ENCODE peak calls at places on chromosomes 11 and 22, in seven cellular contexts. G is H1, B is HepG2, Z is SK-N-SH, X is GM12878, H is HCT116, N is K562. S is an unnamed sample.

GRCh38 chr11:130798801-130799200 is 117.5 kb downstream of the SNX19 start:
- DNase-seq in N (no peak), H (no peak), X (no peak), Z (no peak), G (no peak), B (no peak), S (no peak)

GRCh38 chr11:17382046-17382728 is 6.3 kb downstream of the KCNJ11 start:
- DNase-seq in G (no peak), X (no peak), H (no peak), N (no peak), Z (no peak), B (no peak), S (no peak)

GRCh38 chr22:46626911-46627805 is 7.0 kb downstream of the GRAMD4 start:
- DNase-seq in Z (no peak), H (no peak), B (no peak), G (peak; percentile 54), N (peak; percentile 47), X (no peak), S (peak; percentile 39)

GRCh38 chr11:422249-422656 is 7.5 kb upstream of the SIGIRR start:
- DNase-seq in N (no peak), X (no peak), G (no peak), B (no peak), Z (no peak), H (no peak), S (no peak)

GRCh38 chr22:33563568-33563967 is 356.7 kb downstream of the LARGE1 start:
- DNase-seq in B (no peak), X (no peak), N (no peak), Z (no peak), G (no peak), H (no peak), S (no peak)

GRCh38 chr22:50104149-50104548 is 14.3 kb downstream of the MOV10L1 start:
- DNase-seq in G (no peak), X (no peak), Z (no peak), H (no peak), B (no peak), N (no peak), S (no peak)

GRCh38 chr11:133966924-133967598 is 10.3 kb upstream of the IGSF9B start:
- DNase-seq in Z (peak; percentile 66), H (no peak), X (no peak), N (peak; percentile 50), G (no peak), B (no peak), S (no peak)

GRCh38 chr11:72589802-72590761 is 84.1 kb downstream of the PDE2A start:
- DNase-seq in N (peak; percentile 78), H (no peak), B (peak; percentile 48), X (no peak), Z (peak; percentile 60), G (no peak), S (peak; percentile 62)

GRCh38 chr11:128135451-128135850 is 451.9 kb downstream of the ETS1 start:
- DNase-seq in X (no peak), N (no peak), Z (no peak), H (no peak), B (no peak), G (no peak), S (no peak)

GRCh38 chr22:46390652-46391301 is 55.3 kb downstream of the TRMU start:
- DNase-seq in N (peak; percentile 39), H (no peak), B (peak; percentile 64), X (no peak), Z (peak; percentile 81), G (no peak), S (no peak)

GRCh38 chr11:77411238-77411637 is 62.7 kb downstream of the PAK1 start:
- DNase-seq in Z (no peak), N (no peak), G (no peak), H (no peak), X (no peak), B (no peak), S (no peak)

GRCh38 chr11:102467853-102468580 is 15.5 kb upstream of the TMEM123 start:
- DNase-seq in Z (no peak), N (no peak), B (no peak), H (no peak), X (no peak), G (no peak), S (no peak)

GRCh38 chr11:45347343-45347742 is 61.2 kb upstream of the SYT13 start:
- DNase-seq in H (no peak), Z (no peak), X (no peak), G (no peak), B (no peak), N (no peak), S (no peak)

GRCh38 chr11:102007567-102008437 is 39.4 kb upstream of the CFAP300 start:
- DNase-seq in Z (peak; percentile 39), G (no peak), B (peak; percentile 88), X (peak; percentile 1), H (peak; percentile 57), N (peak; percentile 36), S (no peak)

GRCh38 chr22:38935616-38936015 is 21.8 kb upstream of the APOBEC3A start:
- DNase-seq in Z (no peak), B (no peak), N (no peak), G (no peak), H (no peak), X (no peak), S (no peak)

GRCh38 chr11:126637800-126638175 is 282.3 kb downstream of the ST3GAL4 start:
- DNase-seq in G (no peak), H (no peak), Z (no peak), N (no peak), B (no peak), X (no peak), S (no peak)

GRCh38 chr11:88421530-88421929 is 84.0 kb upstream of the CTSC start:
- DNase-seq in Z (no peak), B (no peak), X (peak; percentile 31), H (no peak), G (no peak), N (peak; percentile 19), S (no peak)

GRCh38 chr22:37659066-37659896 is 758 bp downstream of the PDXP start:
- DNase-seq in N (peak; percentile 50), H (no peak), G (no peak), X (no peak), B (peak; percentile 73), Z (peak; percentile 72), S (no peak)

GRCh38 chr11:110123003-110123402 is 29.8 kb downstream of the ZC3H12C start:
- DNase-seq in B (no peak), G (no peak), H (no peak), N (no peak), Z (no peak), X (no peak), S (no peak)

GRCh38 chr11:117518455-117518854 is 190.8 kb downstream of the CEP164 start:
- DNase-seq in H (no peak), X (no peak), B (no peak), Z (no peak), N (no peak), G (no peak), S (no peak)

GRCh38 chr11:117519170-117519569 is 191.5 kb downstream of the CEP164 start:
- DNase-seq in N (no peak), Z (no peak), H (no peak), B (peak; percentile 42), X (no peak), G (no peak), S (no peak)

GRCh38 chr11:117520966-117521365 is 193.3 kb downstream of the CEP164 start:
- DNase-seq in G (no peak), X (no peak), Z (no peak), N (no peak), B (no peak), H (no peak), S (no peak)

GRCh38 chr11:117520201-117520600 is 192.5 kb downstream of the CEP164 start:
- DNase-seq in X (no peak), G (no peak), B (no peak), Z (no peak), N (no peak), H (no peak), S (no peak)

GRCh38 chr11:117519590-117519989 is 191.9 kb downstream of the CEP164 start:
- DNase-seq in B (no peak), X (no peak), H (no peak), N (no peak), G (no peak), Z (no peak), S (no peak)
- TF ChIP-seq YY1 in B (no peak), X (no peak), H (no peak), N (no peak), G (no peak), Z (no peak), S (no peak)

DNA sequence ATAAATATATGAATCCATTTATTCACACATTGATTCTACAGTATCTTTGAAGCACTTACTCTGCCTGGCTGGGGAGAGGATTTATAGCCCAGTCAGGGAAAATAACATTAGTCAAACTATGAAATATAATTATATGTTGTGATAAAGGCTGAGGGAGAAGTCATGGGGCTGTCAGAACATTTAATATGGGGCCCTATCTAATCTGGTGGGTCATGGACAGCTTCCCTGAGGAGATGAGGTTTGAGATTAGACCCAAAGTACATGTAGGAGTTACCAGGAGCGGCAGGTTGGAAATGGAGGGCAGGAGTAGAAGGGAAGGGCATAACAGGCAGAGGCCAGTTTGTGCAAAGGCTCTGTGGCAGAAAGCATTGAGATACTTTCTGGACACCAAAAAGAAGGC is 86.2 kb downstream of the DEPDC5 start:
- DNase-seq in Z (no peak), H (no peak), B (no peak), G (no peak), X (no peak), N (no peak), S (no peak)
- TF ChIP-seq YY1 in Z (no peak), H (no peak), B (no peak), G (no peak), X (no peak), N (no peak), S (no peak)

DNA sequence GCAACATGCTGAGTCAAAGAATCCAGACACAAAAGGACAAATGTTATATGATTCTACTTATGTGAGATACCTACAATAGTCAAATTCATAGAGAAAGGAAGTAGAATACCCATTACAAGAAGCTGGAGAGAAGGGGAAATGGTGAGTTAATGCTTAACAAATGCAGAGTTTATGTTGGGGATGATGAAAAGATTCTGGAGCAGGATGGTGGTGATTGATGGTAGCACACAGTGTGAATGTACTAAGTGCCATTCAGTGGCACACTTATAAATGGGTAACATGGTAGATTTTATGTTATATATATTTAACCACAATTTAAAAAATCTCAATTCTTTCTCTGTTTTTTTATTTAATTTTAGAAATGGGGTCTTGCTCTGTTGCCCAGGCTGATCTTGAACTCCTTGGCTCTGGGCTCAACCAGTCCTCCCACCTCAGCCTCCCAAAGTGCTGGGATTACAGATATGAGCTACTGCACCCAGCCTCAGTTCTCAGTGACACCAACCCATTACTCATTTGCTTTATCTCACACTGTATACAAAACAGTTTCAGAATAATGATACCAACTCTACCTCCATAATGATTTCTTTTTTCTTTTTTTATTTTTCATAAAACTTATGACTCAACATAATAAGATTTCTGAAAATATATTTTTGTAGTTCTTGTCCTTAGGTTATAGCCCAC is 9.6 kb upstream of the RELA start:
- DNase-seq in N (no peak), X (no peak), Z (no peak), H (no peak), B (no peak), G (no peak), S (no peak)
- TF ChIP-seq YY1 in N (no peak), X (no peak), Z (no peak), H (no peak), B (no peak), G (no peak), S (no peak)

GRCh38 chr11:113628912-113629311 is 77.2 kb downstream of the TMPRSS5 start:
- DNase-seq in H (no peak), N (no peak), X (no peak), Z (no peak), B (no peak), G (peak; percentile 70), S (peak; percentile 84)
- TF ChIP-seq YY1 in H (no peak), N (no peak), X (no peak), Z (no peak), B (no peak), G (peak; percentile 28), S (no peak)

GRCh38 chr11:82996966-82997606 is 74.6 kb downstream of the RAB30 start:
- DNase-seq in G (no peak), H (no peak), N (no peak), X (peak; percentile 87), Z (no peak), B (no peak), S (no peak)
- TF ChIP-seq YY1 in G (no peak), H (no peak), N (no peak), X (no peak), Z (no peak), B (no peak), S (no peak)